ENCODE peak calls at places on chromosomes 7 and 10, in nine cellular contexts. One of them, this sample, is unnamed.

GRCh38 chr10:132815161-132815857 is 29.4 kb upstream of the NKX6-2 start:
- DNase-seq in left cardiac atrium: no peak
- DNase-seq in activated CD4-positive, alpha-beta T cell treated with anti-CD3 and anti-CD28 coated beads, Interleukin-2, amount 10 ng/mL, durations not matched to agents 7 days and 5 days: no peak
- DNase-seq in NB4: no peak
- DNase-seq in germinal center: no peak
- DNase-seq in HFFc6: no peak
- DNase-seq in NCI-H2081: no peak
- DNase-seq in coronary artery: no peak
- DNase-seq in right cardiac atrium: no peak
- DNase-seq in this sample: no peak

GRCh38 chr10:133405844-133406527 is 12.0 kb downstream of the MTG1 start:
- DNase-seq in coronary artery: no peak
- DNase-seq in HFFc6: peak; percentile 60
- DNase-seq in right cardiac atrium: no peak
- DNase-seq in left cardiac atrium: no peak
- DNase-seq in germinal center: no peak
- DNase-seq in NCI-H2081: no peak
- DNase-seq in NB4: no peak
- DNase-seq in activated CD4-positive, alpha-beta T cell treated with anti-CD3 and anti-CD28 coated beads, Interleukin-2, amount 10 ng/mL, durations not matched to agents 7 days and 5 days: no peak
- DNase-seq in this sample: no peak

GRCh38 chr10:124724279-124725027 is 19.7 kb downstream of the FAM53B start:
- DNase-seq in NCI-H2081: no peak
- DNase-seq in NB4: no peak
- DNase-seq in activated CD4-positive, alpha-beta T cell treated with anti-CD3 and anti-CD28 coated beads, Interleukin-2, amount 10 ng/mL, durations not matched to agents 7 days and 5 days: no peak
- DNase-seq in right cardiac atrium: peak; percentile 63
- DNase-seq in HFFc6: no peak
- DNase-seq in coronary artery: peak; percentile 71
- DNase-seq in left cardiac atrium: no peak
- DNase-seq in germinal center: no peak
- DNase-seq in this sample: no peak

GRCh38 chr7:101783381-101784181 is 33.8 kb upstream of the CUX1 start:
- DNase-seq in HFFc6: no peak
- DNase-seq in activated CD4-positive, alpha-beta T cell treated with anti-CD3 and anti-CD28 coated beads, Interleukin-2, amount 10 ng/mL, durations not matched to agents 7 days and 5 days: no peak
- DNase-seq in NB4: no peak
- DNase-seq in coronary artery: no peak
- DNase-seq in left cardiac atrium: no peak
- DNase-seq in right cardiac atrium: no peak
- DNase-seq in NCI-H2081: no peak
- DNase-seq in germinal center: no peak
- DNase-seq in this sample: no peak

GRCh38 chr10:96374639-96374984 is 15.8 kb upstream of the OPALIN start:
- DNase-seq in germinal center: no peak
- DNase-seq in HFFc6: no peak
- DNase-seq in NB4: no peak
- DNase-seq in left cardiac atrium: no peak
- DNase-seq in activated CD4-positive, alpha-beta T cell treated with anti-CD3 and anti-CD28 coated beads, Interleukin-2, amount 10 ng/mL, durations not matched to agents 7 days and 5 days: no peak
- DNase-seq in right cardiac atrium: peak; percentile 50
- DNase-seq in NCI-H2081: no peak
- DNase-seq in coronary artery: no peak
- DNase-seq in this sample: no peak

GRCh38 chr10:75294866-75295692 is 59.3 kb upstream of the COMTD1 start:
- DNase-seq in NCI-H2081: peak; percentile 38
- DNase-seq in right cardiac atrium: peak; percentile 92
- DNase-seq in NB4: peak; percentile 75
- DNase-seq in germinal center: peak; percentile 20
- DNase-seq in activated CD4-positive, alpha-beta T cell treated with anti-CD3 and anti-CD28 coated beads, Interleukin-2, amount 10 ng/mL, durations not matched to agents 7 days and 5 days: peak; percentile 59
- DNase-seq in coronary artery: peak; percentile 88
- DNase-seq in HFFc6: peak; percentile 64
- DNase-seq in left cardiac atrium: peak; percentile 87
- DNase-seq in this sample: no peak

GRCh38 chr10:99859585-99859984 is 77.1 kb downstream of the ABCC2 start:
- DNase-seq in right cardiac atrium: no peak
- DNase-seq in NB4: peak; percentile 33
- DNase-seq in NCI-H2081: no peak
- DNase-seq in left cardiac atrium: no peak
- DNase-seq in activated CD4-positive, alpha-beta T cell treated with anti-CD3 and anti-CD28 coated beads, Interleukin-2, amount 10 ng/mL, durations not matched to agents 7 days and 5 days: no peak
- DNase-seq in HFFc6: no peak
- DNase-seq in germinal center: peak; percentile 27
- DNase-seq in coronary artery: no peak
- DNase-seq in this sample: peak; percentile 67

GRCh38 chr7:150357771-150358427 is 10.7 kb upstream of the REPIN1 start:
- DNase-seq in activated CD4-positive, alpha-beta T cell treated with anti-CD3 and anti-CD28 coated beads, Interleukin-2, amount 10 ng/mL, durations not matched to agents 7 days and 5 days: no peak
- DNase-seq in coronary artery: no peak
- DNase-seq in HFFc6: no peak
- DNase-seq in right cardiac atrium: no peak
- DNase-seq in NB4: peak; percentile 78
- DNase-seq in germinal center: no peak
- DNase-seq in NCI-H2081: no peak
- DNase-seq in left cardiac atrium: no peak
- DNase-seq in this sample: no peak

GRCh38 chr10:72261323-72262018 is 12.3 kb upstream of the DDIT4 start:
- DNase-seq in coronary artery: no peak
- DNase-seq in activated CD4-positive, alpha-beta T cell treated with anti-CD3 and anti-CD28 coated beads, Interleukin-2, amount 10 ng/mL, durations not matched to agents 7 days and 5 days: peak; percentile 64
- DNase-seq in NB4: peak; percentile 67
- DNase-seq in germinal center: peak; percentile 55
- DNase-seq in NCI-H2081: no peak
- DNase-seq in right cardiac atrium: no peak
- DNase-seq in left cardiac atrium: no peak
- DNase-seq in HFFc6: no peak
- DNase-seq in this sample: peak; percentile 72

GRCh38 chr10:88241501-88241900 is 341.6 kb downstream of the RNLS start:
- DNase-seq in left cardiac atrium: no peak
- DNase-seq in NCI-H2081: no peak
- DNase-seq in coronary artery: no peak
- DNase-seq in right cardiac atrium: no peak
- DNase-seq in activated CD4-positive, alpha-beta T cell treated with anti-CD3 and anti-CD28 coated beads, Interleukin-2, amount 10 ng/mL, durations not matched to agents 7 days and 5 days: no peak
- DNase-seq in NB4: no peak
- DNase-seq in germinal center: no peak
- DNase-seq in HFFc6: no peak
- DNase-seq in this sample: no peak

GRCh38 chr7:116574025-116574822 is 49.4 kb downstream of the CAV1 start:
- DNase-seq in germinal center: no peak
- DNase-seq in NB4: no peak
- DNase-seq in NCI-H2081: no peak
- DNase-seq in activated CD4-positive, alpha-beta T cell treated with anti-CD3 and anti-CD28 coated beads, Interleukin-2, amount 10 ng/mL, durations not matched to agents 7 days and 5 days: no peak
- DNase-seq in right cardiac atrium: no peak
- DNase-seq in HFFc6: no peak
- DNase-seq in left cardiac atrium: no peak
- DNase-seq in coronary artery: no peak
- DNase-seq in this sample: peak; percentile 8

GRCh38 chr10:100996678-100997363 is 2.8 kb upstream of the LZTS2 start:
- DNase-seq in HFFc6: no peak
- DNase-seq in activated CD4-positive, alpha-beta T cell treated with anti-CD3 and anti-CD28 coated beads, Interleukin-2, amount 10 ng/mL, durations not matched to agents 7 days and 5 days: peak; percentile 43
- DNase-seq in NCI-H2081: peak; percentile 16
- DNase-seq in NB4: peak; percentile 63
- DNase-seq in germinal center: peak; percentile 73
- DNase-seq in right cardiac atrium: peak; percentile 81
- DNase-seq in coronary artery: no peak
- DNase-seq in left cardiac atrium: no peak
- DNase-seq in this sample: peak; percentile 57

GRCh38 chr7:2523461-2523905 is 3.9 kb downstream of the LFNG start:
- DNase-seq in NB4: no peak
- DNase-seq in left cardiac atrium: no peak
- DNase-seq in NCI-H2081: peak; percentile 93
- DNase-seq in germinal center: no peak
- DNase-seq in coronary artery: no peak
- DNase-seq in right cardiac atrium: no peak
- DNase-seq in HFFc6: no peak
- DNase-seq in activated CD4-positive, alpha-beta T cell treated with anti-CD3 and anti-CD28 coated beads, Interleukin-2, amount 10 ng/mL, durations not matched to agents 7 days and 5 days: no peak
- DNase-seq in this sample: no peak

GRCh38 chr7:132035517-132036362 is 479.3 kb upstream of the PODXL start:
- DNase-seq in germinal center: no peak
- DNase-seq in right cardiac atrium: no peak
- DNase-seq in HFFc6: no peak
- DNase-seq in left cardiac atrium: no peak
- DNase-seq in coronary artery: no peak
- DNase-seq in NB4: no peak
- DNase-seq in NCI-H2081: no peak
- DNase-seq in activated CD4-positive, alpha-beta T cell treated with anti-CD3 and anti-CD28 coated beads, Interleukin-2, amount 10 ng/mL, durations not matched to agents 7 days and 5 days: no peak
- DNase-seq in this sample: no peak

GRCh38 chr10:103703941-103704919 is 151.1 kb downstream of the SH3PXD2A start:
- DNase-seq in NCI-H2081: peak; percentile 16
- DNase-seq in NB4: no peak
- DNase-seq in left cardiac atrium: no peak
- DNase-seq in HFFc6: no peak
- DNase-seq in right cardiac atrium: peak; percentile 41
- DNase-seq in germinal center: no peak
- DNase-seq in activated CD4-positive, alpha-beta T cell treated with anti-CD3 and anti-CD28 coated beads, Interleukin-2, amount 10 ng/mL, durations not matched to agents 7 days and 5 days: no peak
- DNase-seq in coronary artery: no peak
- DNase-seq in this sample: no peak

GRCh38 chr10:29634764-29635625 is at the start of gene SVIL:
- DNase-seq in NCI-H2081: no peak
- DNase-seq in activated CD4-positive, alpha-beta T cell treated with anti-CD3 and anti-CD28 coated beads, Interleukin-2, amount 10 ng/mL, durations not matched to agents 7 days and 5 days: no peak
- DNase-seq in HFFc6: peak; percentile 33
- DNase-seq in coronary artery: peak; percentile 90
- DNase-seq in left cardiac atrium: peak; percentile 67
- DNase-seq in germinal center: no peak
- DNase-seq in right cardiac atrium: peak; percentile 72
- DNase-seq in NB4: peak; percentile 50
- DNase-seq in this sample: no peak

GRCh38 chr7:40808409-40808942 is 673.7 kb downstream of the SUGCT start:
- DNase-seq in HFFc6: peak; percentile 97
- DNase-seq in right cardiac atrium: peak; percentile 32
- DNase-seq in coronary artery: peak; percentile 87
- DNase-seq in activated CD4-positive, alpha-beta T cell treated with anti-CD3 and anti-CD28 coated beads, Interleukin-2, amount 10 ng/mL, durations not matched to agents 7 days and 5 days: no peak
- DNase-seq in left cardiac atrium: no peak
- DNase-seq in NCI-H2081: no peak
- DNase-seq in germinal center: no peak
- DNase-seq in NB4: no peak
- DNase-seq in this sample: no peak

GRCh38 chr7:91243591-91244368 is 20.5 kb upstream of the FZD1 start:
- DNase-seq in activated CD4-positive, alpha-beta T cell treated with anti-CD3 and anti-CD28 coated beads, Interleukin-2, amount 10 ng/mL, durations not matched to agents 7 days and 5 days: no peak
- DNase-seq in NB4: no peak
- DNase-seq in HFFc6: peak; percentile 67
- DNase-seq in coronary artery: no peak
- DNase-seq in NCI-H2081: no peak
- DNase-seq in left cardiac atrium: no peak
- DNase-seq in right cardiac atrium: no peak
- DNase-seq in germinal center: no peak
- DNase-seq in this sample: no peak

GRCh38 chr10:90222939-90223338 is 521.5 kb downstream of the KIF20B start:
- DNase-seq in coronary artery: no peak
- DNase-seq in NCI-H2081: no peak
- DNase-seq in left cardiac atrium: no peak
- DNase-seq in HFFc6: no peak
- DNase-seq in germinal center: no peak
- DNase-seq in NB4: no peak
- DNase-seq in right cardiac atrium: no peak
- DNase-seq in activated CD4-positive, alpha-beta T cell treated with anti-CD3 and anti-CD28 coated beads, Interleukin-2, amount 10 ng/mL, durations not matched to agents 7 days and 5 days: no peak
- DNase-seq in this sample: no peak

GRCh38 chr10:57494481-57494880 is 773.2 kb downstream of the IPMK start:
- DNase-seq in NCI-H2081: no peak
- DNase-seq in coronary artery: no peak
- DNase-seq in activated CD4-positive, alpha-beta T cell treated with anti-CD3 and anti-CD28 coated beads, Interleukin-2, amount 10 ng/mL, durations not matched to agents 7 days and 5 days: no peak
- DNase-seq in NB4: no peak
- DNase-seq in HFFc6: no peak
- DNase-seq in right cardiac atrium: no peak
- DNase-seq in left cardiac atrium: no peak
- DNase-seq in germinal center: no peak
- DNase-seq in this sample: no peak

GRCh38 chr7:2012981-2013380 is 219.8 kb downstream of the MAD1L1 start:
- DNase-seq in activated CD4-positive, alpha-beta T cell treated with anti-CD3 and anti-CD28 coated beads, Interleukin-2, amount 10 ng/mL, durations not matched to agents 7 days and 5 days: no peak
- DNase-seq in NB4: no peak
- DNase-seq in right cardiac atrium: peak; percentile 85
- DNase-seq in left cardiac atrium: peak; percentile 74
- DNase-seq in coronary artery: peak; percentile 60
- DNase-seq in HFFc6: peak; percentile 44
- DNase-seq in NCI-H2081: peak; percentile 75
- DNase-seq in germinal center: no peak
- DNase-seq in this sample: no peak

GRCh38 chr10:71766717-71767419 is 6.5 kb downstream of the VSIR start:
- DNase-seq in coronary artery: peak; percentile 91
- DNase-seq in NB4: peak; percentile 33
- DNase-seq in left cardiac atrium: peak; percentile 86
- DNase-seq in activated CD4-positive, alpha-beta T cell treated with anti-CD3 and anti-CD28 coated beads, Interleukin-2, amount 10 ng/mL, durations not matched to agents 7 days and 5 days: no peak
- DNase-seq in HFFc6: peak; percentile 96
- DNase-seq in NCI-H2081: no peak
- DNase-seq in germinal center: no peak
- DNase-seq in right cardiac atrium: peak; percentile 89
- DNase-seq in this sample: no peak

GRCh38 chr7:50393547-50394252 is 56.5 kb downstream of the FIGNL1 start:
- DNase-seq in activated CD4-positive, alpha-beta T cell treated with anti-CD3 and anti-CD28 coated beads, Interleukin-2, amount 10 ng/mL, durations not matched to agents 7 days and 5 days: peak; percentile 79
- DNase-seq in coronary artery: no peak
- DNase-seq in HFFc6: no peak
- DNase-seq in NB4: no peak
- DNase-seq in left cardiac atrium: no peak
- DNase-seq in right cardiac atrium: no peak
- DNase-seq in NCI-H2081: no peak
- DNase-seq in germinal center: peak; percentile 52
- DNase-seq in this sample: no peak

GRCh38 chr7:16504019-16504418 is 22.6 kb upstream of the LRRC72 start:
- DNase-seq in left cardiac atrium: no peak
- DNase-seq in NCI-H2081: no peak
- DNase-seq in right cardiac atrium: no peak
- DNase-seq in coronary artery: no peak
- DNase-seq in HFFc6: no peak
- DNase-seq in activated CD4-positive, alpha-beta T cell treated with anti-CD3 and anti-CD28 coated beads, Interleukin-2, amount 10 ng/mL, durations not matched to agents 7 days and 5 days: no peak
- DNase-seq in NB4: no peak
- DNase-seq in germinal center: no peak
- DNase-seq in this sample: no peak

GRCh38 chr7:20576166-20576660 is 39.3 kb upstream of the ABCB5 start:
- DNase-seq in coronary artery: no peak
- DNase-seq in right cardiac atrium: no peak
- DNase-seq in germinal center: no peak
- DNase-seq in left cardiac atrium: no peak
- DNase-seq in HFFc6: no peak
- DNase-seq in activated CD4-positive, alpha-beta T cell treated with anti-CD3 and anti-CD28 coated beads, Interleukin-2, amount 10 ng/mL, durations not matched to agents 7 days and 5 days: no peak
- DNase-seq in NCI-H2081: no peak
- DNase-seq in NB4: no peak
- DNase-seq in this sample: no peak

GRCh38 chr10:5445006-5445405 is 32.6 kb downstream of the NET1 start:
- DNase-seq in activated CD4-positive, alpha-beta T cell treated with anti-CD3 and anti-CD28 coated beads, Interleukin-2, amount 10 ng/mL, durations not matched to agents 7 days and 5 days: no peak
- DNase-seq in coronary artery: no peak
- DNase-seq in germinal center: no peak
- DNase-seq in right cardiac atrium: no peak
- DNase-seq in NCI-H2081: no peak
- DNase-seq in left cardiac atrium: no peak
- DNase-seq in HFFc6: no peak
- DNase-seq in NB4: no peak
- DNase-seq in this sample: no peak

GRCh38 chr7:159103382-159104187 is 41.1 kb downstream of the VIPR2 start:
- DNase-seq in NB4: no peak
- DNase-seq in HFFc6: no peak
- DNase-seq in germinal center: no peak
- DNase-seq in coronary artery: no peak
- DNase-seq in right cardiac atrium: no peak
- DNase-seq in left cardiac atrium: peak; percentile 10
- DNase-seq in NCI-H2081: no peak
- DNase-seq in activated CD4-positive, alpha-beta T cell treated with anti-CD3 and anti-CD28 coated beads, Interleukin-2, amount 10 ng/mL, durations not matched to agents 7 days and 5 days: no peak
- DNase-seq in this sample: no peak

GRCh38 chr7:135771961-135772638 is 23.5 kb upstream of the FAM180A start:
- DNase-seq in right cardiac atrium: no peak
- DNase-seq in activated CD4-positive, alpha-beta T cell treated with anti-CD3 and anti-CD28 coated beads, Interleukin-2, amount 10 ng/mL, durations not matched to agents 7 days and 5 days: no peak
- DNase-seq in NCI-H2081: no peak
- DNase-seq in coronary artery: no peak
- DNase-seq in HFFc6: peak; percentile 46
- DNase-seq in left cardiac atrium: no peak
- DNase-seq in NB4: peak; percentile 89
- DNase-seq in germinal center: no peak
- DNase-seq in this sample: no peak

GRCh38 chr7:155002411-155003214 is at the start of gene PAXIP1:
- DNase-seq in germinal center: peak; percentile 78
- DNase-seq in NB4: peak; percentile 84
- DNase-seq in activated CD4-positive, alpha-beta T cell treated with anti-CD3 and anti-CD28 coated beads, Interleukin-2, amount 10 ng/mL, durations not matched to agents 7 days and 5 days: no peak
- DNase-seq in left cardiac atrium: peak; percentile 44
- DNase-seq in coronary artery: no peak
- DNase-seq in right cardiac atrium: peak; percentile 82
- DNase-seq in NCI-H2081: peak; percentile 82
- DNase-seq in HFFc6: no peak
- DNase-seq in this sample: peak; percentile 76

GRCh38 chr7:18843979-18844378 is 273.5 kb downstream of the TWIST1 start:
- DNase-seq in right cardiac atrium: no peak
- DNase-seq in activated CD4-positive, alpha-beta T cell treated with anti-CD3 and anti-CD28 coated beads, Interleukin-2, amount 10 ng/mL, durations not matched to agents 7 days and 5 days: no peak
- DNase-seq in NB4: no peak
- DNase-seq in HFFc6: no peak
- DNase-seq in germinal center: no peak
- DNase-seq in NCI-H2081: no peak
- DNase-seq in coronary artery: no peak
- DNase-seq in left cardiac atrium: no peak
- DNase-seq in this sample: no peak

GRCh38 chr7:101916876-101917275 is 99.5 kb downstream of the CUX1 start:
- DNase-seq in HFFc6: no peak
- DNase-seq in coronary artery: no peak
- DNase-seq in NCI-H2081: no peak
- DNase-seq in right cardiac atrium: no peak
- DNase-seq in germinal center: no peak
- DNase-seq in NB4: no peak
- DNase-seq in activated CD4-positive, alpha-beta T cell treated with anti-CD3 and anti-CD28 coated beads, Interleukin-2, amount 10 ng/mL, durations not matched to agents 7 days and 5 days: no peak
- DNase-seq in left cardiac atrium: no peak
- DNase-seq in this sample: no peak